ENCODE peak calls at places on chromosomes 2 and 18, in ten cellular contexts. N is kidney tubule cell; K is stimulated activated CD8-positive, alpha-beta memory T cell treated with anti-CD3 and anti-CD28 coated beads, Interleukin-7, amount 100 ng/mL, for 24 hours; C is NCI-H446 treated with DMSO at 0.1 percent for 48 hours; P is colonic mucosa; B is cardiac fibroblast; J is activated CD4-positive, alpha-beta T cell treated with anti-CD3 and anti-CD28 coated beads, Interleukin-2, amount 10 ng/mL, durations not matched to agents 7 days and 5 days; Z is astrocyte of the cerebellum; V is OCI-M1; F is HuH-7.5. T is an unnamed sample.

GRCh38 chr2:216761119-216761518 is 65.8 kb upstream of the IGFBP5 start:
- DNase-seq in C (no peak), B (no peak), J (no peak), N (no peak), P (no peak), F (no peak), K (no peak), V (no peak), Z (no peak), T (no peak)

GRCh38 chr2:60529111-60529510 is 24.3 kb downstream of the BCL11A start:
- DNase-seq in V (no peak), J (no peak), K (no peak), N (no peak), F (no peak), P (no peak), Z (no peak), C (no peak), B (no peak), T (no peak)

GRCh38 chr2:216341151-216341550 is 31.1 kb downstream of the MARCHF4 start:
- DNase-seq in Z (no peak), C (peak), B (peak), K (no peak), V (no peak), F (no peak), J (no peak), P (no peak), N (no peak), T (no peak)

GRCh38 chr2:127790694-127791529 is 20.1 kb downstream of the WDR33 start:
- DNase-seq in J (no peak), K (no peak), F (no peak), P (no peak), C (no peak), B (no peak), V (no peak), N (no peak), Z (no peak), T (no peak)

GRCh38 chr2:30277582-30277981 is 46.2 kb downstream of the LBH start:
- DNase-seq in C (no peak), J (no peak), N (no peak), V (no peak), K (no peak), P (no peak), F (no peak), B (no peak), Z (no peak), T (no peak)

GRCh38 chr2:118059919-118060478 is 28.3 kb upstream of the INSIG2 start:
- DNase-seq in P (no peak), F (no peak), K (no peak), J (no peak), V (no peak), Z (peak), B (peak), N (peak), C (no peak), T (peak)

GRCh38 chr2:170354855-170355649 is 177.1 kb downstream of the MYO3B start:
- DNase-seq in B (no peak), Z (no peak), P (no peak), K (no peak), J (peak), F (no peak), N (no peak), C (peak), V (no peak), T (no peak)

GRCh38 chr2:47079515-47080412 is 75.3 kb downstream of the STPG4 start:
- DNase-seq in Z (no peak), B (peak), N (no peak), F (no peak), V (no peak), C (no peak), K (no peak), J (no peak), P (peak), T (no peak)

GRCh38 chr2:85547859-85548607 is 9.1 kb downstream of the MAT2A start:
- DNase-seq in C (no peak), V (no peak), F (no peak), K (no peak), Z (no peak), N (no peak), J (no peak), P (no peak), B (no peak), T (no peak)

GRCh38 chr2:57516740-57517340 is 529.8 kb upstream of the VRK2 start:
- DNase-seq in K (no peak), N (peak), V (peak), J (no peak), P (no peak), C (peak), Z (peak), F (peak), B (peak), T (peak)

GRCh38 chr18:41745166-41746049 is 209.6 kb upstream of the PIK3C3 start:
- DNase-seq in N (peak), V (peak), Z (peak), F (no peak), P (peak), J (peak), B (peak), K (no peak), C (peak), T (no peak)

GRCh38 chr2:138814123-138814883 is 34.1 kb upstream of the NXPH2 start:
- DNase-seq in F (no peak), Z (no peak), J (no peak), V (peak), P (no peak), K (no peak), B (peak), C (no peak), N (no peak), T (no peak)

GRCh38 chr2:242013771-242014170 is 144.2 kb downstream of the RTP5 start:
- DNase-seq in Z (no peak), N (no peak), B (no peak), F (no peak), V (no peak), P (no peak), J (no peak), K (no peak), C (no peak), T (no peak)

GRCh38 chr2:25341753-25342371 is at the start of gene DNMT3A:
- DNase-seq in F (peak), Z (peak), N (peak), K (no peak), V (peak), J (peak), B (peak), C (peak), P (peak), T (no peak)

GRCh38 chr2:172336681-172337080 is 90.7 kb upstream of the ITGA6 start:
- DNase-seq in B (no peak), C (no peak), N (no peak), P (no peak), F (no peak), J (no peak), K (no peak), Z (no peak), V (no peak), T (no peak)

GRCh38 chr2:99772766-99773331 is 283.0 kb upstream of the REV1 start:
- DNase-seq in B (no peak), V (peak), N (no peak), P (no peak), K (no peak), F (no peak), Z (no peak), C (no peak), J (no peak), T (no peak)

GRCh38 chr2:60821133-60821469 is 60.3 kb upstream of the REL start:
- DNase-seq in F (no peak), N (no peak), B (no peak), Z (no peak), C (no peak), J (no peak), V (no peak), P (no peak), K (no peak), T (no peak)

GRCh38 chr2:168165418-168165817 is 82.0 kb downstream of the STK39 start:
- DNase-seq in K (no peak), J (no peak), C (no peak), V (no peak), N (no peak), Z (peak), B (peak), F (no peak), P (no peak), T (no peak)

GRCh38 chr2:112305132-112305531 is 29.7 kb downstream of the ZC3H6 start:
- DNase-seq in N (no peak), V (no peak), Z (no peak), C (no peak), J (no peak), F (no peak), P (no peak), B (no peak), K (no peak), T (no peak)

GRCh38 chr2:44352510-44352909 is 8.8 kb downstream of the PREPL start:
- DNase-seq in B (no peak), K (no peak), V (no peak), F (no peak), J (no peak), Z (no peak), C (no peak), N (no peak), P (no peak), T (no peak)

GRCh38 chr2:236666646-236667204 is 97.1 kb downstream of the ACKR3 start:
- DNase-seq in C (no peak), Z (no peak), F (no peak), B (no peak), K (no peak), J (no peak), N (no peak), V (no peak), P (no peak), T (no peak)

GRCh38 chr2:182716665-182716990 is 571 bp downstream of the DNAJC10 start:
- DNase-seq in N (peak), K (no peak), J (peak), Z (no peak), C (no peak), P (peak), V (no peak), F (no peak), B (no peak), T (no peak)

GRCh38 chr2:61328707-61329251 is 142.1 kb downstream of the USP34 start:
- DNase-seq in N (peak), V (no peak), C (no peak), F (no peak), B (no peak), J (no peak), P (peak), Z (no peak), K (no peak), T (no peak)

GRCh38 chr2:27973592-27973991 is 83.1 kb downstream of the BABAM2 start:
- DNase-seq in F (no peak), N (no peak), P (no peak), K (no peak), C (no peak), Z (no peak), B (no peak), V (no peak), J (no peak), T (no peak)

GRCh38 chr18:58549814-58550339 is 79.0 kb downstream of the ALPK2 start:
- DNase-seq in J (no peak), F (peak), C (no peak), K (no peak), Z (no peak), P (peak), N (peak), V (no peak), B (no peak), T (no peak)

GRCh38 chr18:58046087-58046793 is 2.2 kb downstream of the NEDD4L start:
- DNase-seq in P (no peak), J (no peak), N (no peak), K (no peak), B (no peak), Z (no peak), V (no peak), F (no peak), C (no peak), T (no peak)

GRCh38 chr2:64359892-64360657 is 93.9 kb upstream of the LGALSL start:
- DNase-seq in N (peak), K (peak), V (no peak), C (no peak), J (peak), F (no peak), P (peak), B (peak), Z (peak), T (no peak)

GRCh38 chr2:147603434-147604225 is 241.2 kb upstream of the ACVR2A start:
- DNase-seq in Z (no peak), J (no peak), K (no peak), V (no peak), B (no peak), N (no peak), C (no peak), P (no peak), F (no peak), T (no peak)

GRCh38 chr2:69253893-69254292 is 133.1 kb downstream of the GFPT1 start:
- DNase-seq in V (no peak), N (peak), K (no peak), P (no peak), J (no peak), B (peak), F (no peak), Z (peak), C (peak), T (no peak)

GRCh38 chr2:239029958-239030357 is 182.1 kb downstream of the TWIST2 start:
- DNase-seq in C (no peak), F (no peak), J (no peak), K (no peak), P (no peak), N (no peak), V (no peak), B (no peak), Z (no peak), T (no peak)

GRCh38 chr2:209790066-209790728 is 18.6 kb downstream of the UNC80 start:
- DNase-seq in N (no peak), F (no peak), J (no peak), V (peak), P (no peak), C (no peak), B (no peak), Z (no peak), K (no peak), T (no peak)

GRCh38 chr18:31657823-31658669 is 26.3 kb downstream of the B4GALT6 start:
- DNase-seq in F (no peak), N (no peak), Z (no peak), P (peak), B (no peak), V (peak), C (no peak), J (no peak), K (no peak), T (peak)

GRCh38 chr2:235333076-235333475 is 160.8 kb upstream of the AGAP1 start:
- DNase-seq in F (no peak), Z (no peak), N (no peak), J (no peak), V (no peak), K (no peak), C (no peak), B (no peak), P (no peak), T (no peak)

GRCh38 chr2:88187038-88187676 is 17.0 kb downstream of the THNSL2 start:
- DNase-seq in Z (peak), N (peak), J (peak), F (peak), C (no peak), P (peak), B (peak), V (peak), K (no peak), T (no peak)

GRCh38 chr18:58216071-58216471 is 172.0 kb downstream of the NEDD4L start:
- DNase-seq in J (no peak), B (peak), P (peak), C (no peak), K (no peak), Z (no peak), F (no peak), V (no peak), N (peak), T (no peak)

GRCh38 chr2:64888591-64889309 is 100.4 kb upstream of the SLC1A4 start:
- DNase-seq in Z (peak), F (peak), K (no peak), B (peak), P (no peak), V (peak), J (no peak), C (no peak), N (peak), T (no peak)